ENCODE peak calls at places on chromosomes 13 and 19, in ten cellular contexts. K, E, R, S, N, D, X, I, V and H are unnamed samples.

GRCh38 chr19:729564-730381 is 21.0 kb downstream of the PALM start:
- DNase-seq in K (no peak), E (no peak), R (no peak), S (no peak), N (no peak), D (no peak), X (no peak), I (no peak), V (no peak), H (no peak)

GRCh38 chr13:47484564-47484963 is 516.5 kb downstream of the SUCLA2 start:
- DNase-seq in K (no peak), E (no peak), R (peak; percentile 88), S (no peak), N (no peak), D (peak; percentile 79), X (peak; percentile 87), I (no peak), V (no peak), H (no peak)

GRCh38 chr19:8663920-8664670 is 33.7 kb downstream of the NFILZ start:
- DNase-seq in K (no peak), E (no peak), R (no peak), S (peak; percentile 25), N (no peak), D (no peak), X (no peak), I (no peak), V (no peak), H (no peak)

GRCh38 chr19:45442927-45443461 is 19.3 kb upstream of the ERCC1 start:
- DNase-seq in K (peak; percentile 84), E (peak; percentile 66), R (peak; percentile 16), S (no peak), N (no peak), D (no peak), X (peak; percentile 83), I (peak; percentile 79), V (peak; percentile 78), H (peak; percentile 60)

GRCh38 chr13:27395007-27395510 is 29.4 kb upstream of the GTF3A start:
- DNase-seq in K (no peak), E (no peak), R (no peak), S (no peak), N (peak; percentile 45), D (no peak), X (no peak), I (no peak), V (no peak), H (no peak)

GRCh38 chr19:16938211-16938610 is 49.4 kb downstream of the F2RL3 start:
- DNase-seq in K (no peak), E (no peak), R (no peak), S (no peak), N (no peak), D (no peak), X (no peak), I (no peak), V (peak; percentile 13), H (no peak)

GRCh38 chr13:32956595-32956933 is 59.7 kb upstream of the KL start:
- DNase-seq in K (no peak), E (no peak), R (no peak), S (no peak), N (no peak), D (no peak), X (no peak), I (no peak), V (no peak), H (no peak)

GRCh38 chr19:9597027-9597426 is 12.7 kb upstream of the ZNF121 start:
- DNase-seq in K (no peak), E (no peak), R (peak; percentile 90), S (no peak), N (no peak), D (peak; percentile 80), X (peak; percentile 47), I (no peak), V (no peak), H (no peak)

GRCh38 chr19:39138221-39139211 is 12.9 kb downstream of the PAK4 start:
- DNase-seq in K (no peak), E (no peak), R (no peak), S (no peak), N (no peak), D (no peak), X (no peak), I (no peak), V (no peak), H (no peak)

GRCh38 chr13:101514695-101515275 is 62.3 kb downstream of the ITGBL1 start:
- DNase-seq in K (no peak), E (no peak), R (peak; percentile 35), S (no peak), N (no peak), D (peak; percentile 36), X (peak; percentile 62), I (peak; percentile 33), V (no peak), H (no peak)

GRCh38 chr13:59991395-59991794 is 172.3 kb downstream of the DIAPH3 start:
- DNase-seq in K (no peak), E (no peak), R (no peak), S (no peak), N (no peak), D (no peak), X (no peak), I (no peak), V (no peak), H (no peak)

DNA sequence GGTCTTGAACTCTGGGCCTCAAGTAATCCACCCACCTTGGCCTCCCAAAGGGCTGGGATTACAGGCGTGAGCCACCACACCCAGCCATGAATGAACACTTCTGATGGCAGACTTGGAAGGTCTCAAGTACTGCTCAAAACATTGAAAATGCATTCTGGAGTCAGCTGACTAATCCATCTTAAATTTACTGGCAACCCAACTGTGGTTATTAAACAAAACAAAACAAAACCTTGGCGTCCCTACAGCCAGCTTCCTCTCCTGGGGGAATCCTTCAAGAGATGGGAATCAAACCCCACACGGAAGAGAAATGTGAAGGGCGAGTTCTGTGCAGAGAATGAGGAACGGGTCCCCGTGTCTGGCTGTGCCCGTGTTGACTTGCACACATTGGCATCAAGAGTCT is 3.4 kb downstream of the MAP2K2 start:
- DNase-seq in K (no peak), E (no peak), R (peak; percentile 54), S (no peak), N (no peak), D (peak; percentile 49), X (peak; percentile 54), I (no peak), V (no peak), H (no peak)
- TF ChIP-seq CTCF in K (no peak), E (no peak), R (no peak), S (no peak), N (no peak), D (no peak), X (no peak), I (no peak), V (no peak), H (no peak)

DNA sequence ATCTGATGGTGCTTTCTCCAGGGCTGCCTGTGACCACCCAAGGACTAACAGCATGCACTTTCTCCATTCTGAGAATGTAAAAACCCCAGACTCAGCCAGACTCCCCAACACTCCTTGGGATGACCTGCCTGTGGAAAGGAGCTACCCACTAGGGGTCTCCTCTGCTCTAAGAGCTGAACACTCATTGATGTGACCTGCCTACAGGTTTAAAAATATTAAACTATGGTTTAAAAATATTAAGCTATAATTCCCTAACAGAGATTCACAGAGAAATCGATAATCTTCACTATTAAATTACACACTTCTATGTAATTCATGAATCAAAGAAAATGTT is 696.2 kb upstream of the SLITRK5 start:
- DNase-seq in K (no peak), E (no peak), R (no peak), S (no peak), N (no peak), D (no peak), X (no peak), I (no peak), V (no peak), H (no peak)
- TF ChIP-seq CTCF in K (no peak), E (no peak), R (no peak), S (no peak), N (no peak), D (no peak), X (peak; percentile 49), I (no peak), V (no peak), H (no peak)

GRCh38 chr19:49349567-49349966 is 12.6 kb downstream of the TEAD2 start:
- DNase-seq in K (no peak), E (no peak), R (no peak), S (no peak), N (no peak), D (no peak), X (no peak), I (no peak), V (no peak), H (no peak)

GRCh38 chr19:49347191-49347590 is 12.0 kb downstream of the CD37 start:
- DNase-seq in K (no peak), E (no peak), R (no peak), S (no peak), N (no peak), D (no peak), X (no peak), I (no peak), V (no peak), H (no peak)

GRCh38 chr19:49348305-49349188 is 13.3 kb downstream of the CD37 start:
- DNase-seq in K (no peak), E (no peak), R (no peak), S (no peak), N (no peak), D (no peak), X (no peak), I (no peak), V (no peak), H (no peak)

GRCh38 chr19:49344516-49345423 is 9.6 kb downstream of the CD37 start:
- DNase-seq in K (no peak), E (no peak), R (no peak), S (no peak), N (no peak), D (no peak), X (no peak), I (no peak), V (no peak), H (no peak)

GRCh38 chr19:49347835-49348234 is 12.6 kb downstream of the CD37 start:
- DNase-seq in K (no peak), E (no peak), R (peak; percentile 57), S (no peak), N (no peak), D (peak; percentile 86), X (peak; percentile 54), I (no peak), V (no peak), H (no peak)
- TF ChIP-seq CTCF in K (no peak), E (no peak), R (peak; percentile 21), S (no peak), N (no peak), D (peak; percentile 17), X (peak; percentile 45), I (no peak), V (no peak), H (no peak)

DNA sequence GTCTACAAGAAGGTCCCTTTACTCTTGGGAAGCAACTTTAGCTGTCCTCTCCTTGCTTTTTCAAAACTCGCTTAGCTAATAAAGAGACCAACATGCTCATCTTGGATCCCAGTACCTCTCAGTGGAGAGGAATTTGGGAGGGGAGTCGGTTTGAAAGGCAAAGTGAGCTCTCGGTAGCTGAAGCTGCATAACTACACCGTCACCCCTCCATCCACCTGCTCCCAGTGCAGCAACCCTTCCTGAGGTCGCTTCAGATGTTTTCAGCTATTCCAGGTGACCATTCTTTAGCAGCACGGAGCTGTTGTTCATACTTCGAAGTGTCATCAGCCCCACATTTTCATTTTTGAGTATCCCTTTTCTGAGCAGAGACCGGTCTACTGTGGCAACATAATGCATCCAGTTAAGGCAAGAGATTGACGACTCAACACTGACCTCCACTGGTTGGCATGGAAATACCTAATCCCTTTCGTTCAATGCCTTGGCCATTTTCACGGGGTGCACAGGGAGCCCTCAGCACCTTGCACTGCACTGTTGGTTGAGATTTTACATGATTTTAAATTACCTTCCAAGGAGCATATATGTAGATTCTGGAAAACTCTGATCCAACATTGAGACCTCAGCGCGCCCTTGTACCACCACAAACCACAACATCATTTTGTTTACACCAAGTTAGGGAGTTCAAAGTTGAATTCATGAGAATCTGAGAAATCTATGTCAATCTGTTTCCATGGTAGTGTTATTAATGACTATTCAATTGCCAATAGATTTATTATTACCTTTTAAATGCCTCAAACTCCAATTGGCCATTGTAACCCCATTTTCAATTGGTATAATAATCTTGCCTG is 42.2 kb downstream of the DLEU7 start:
- DNase-seq in K (no peak), E (no peak), R (peak; percentile 59), S (peak; percentile 50), N (peak; percentile 30), D (peak; percentile 62), X (peak; percentile 71), I (peak; percentile 37), V (peak; percentile 81), H (peak; percentile 39)
- TF ChIP-seq CTCF in K (peak; percentile 80), E (peak; percentile 53), R (peak; percentile 83), S (peak; percentile 70), N (peak; percentile 42), D (peak; percentile 59), X (peak; percentile 84), I (peak; percentile 62), V (peak; percentile 72), H (no peak)